ENCODE peak calls at places on chromosomes 16 and 17, in eight cellular contexts. R, A, I, X, M, E, S and F are unnamed samples.

GRCh38 chr16:81945665-81946064 is 65.6 kb downstream of the SDR42E1 start:
- DNase-seq in E (no peak), I (no peak), R (no peak), X (peak; percentile 33), M (no peak), S (no peak), A (no peak), F (no peak)

GRCh38 chr16:27174007-27174406 is 29.3 kb upstream of the KDM8 start:
- DNase-seq in M (no peak), R (no peak), E (no peak), X (no peak), I (no peak), S (no peak), A (peak; percentile 13), F (peak; percentile 44)

GRCh38 chr16:71201556-71201955 is 29.0 kb downstream of the HYDIN start:
- DNase-seq in X (no peak), I (no peak), A (no peak), R (no peak), M (no peak), S (no peak), E (no peak), F (no peak)

GRCh38 chr16:63947022-63947421 is 1174.8 kb downstream of the CDH11 start:
- DNase-seq in S (no peak), X (no peak), E (no peak), A (no peak), M (no peak), I (no peak), R (no peak), F (no peak)

GRCh38 chr17:78974635-78975591 is 4.8 kb downstream of the LGALS3BP start:
- DNase-seq in A (no peak), R (peak; percentile 79), I (peak; percentile 40), E (peak; percentile 38), X (peak; percentile 46), M (no peak), S (peak; percentile 79), F (peak; percentile 90)

GRCh38 chr17:58679263-58680037 is 12.4 kb downstream of the TEX14 start:
- DNase-seq in X (peak; percentile 47), A (no peak), R (peak; percentile 62), S (no peak), I (no peak), M (no peak), E (no peak), F (no peak)

GRCh38 chr16:14331020-14331419 is 259.9 kb downstream of the MRTFB start:
- DNase-seq in S (no peak), A (no peak), I (no peak), X (no peak), R (no peak), E (no peak), M (no peak), F (no peak)

GRCh38 chr16:83305092-83305491 is 502.7 kb upstream of the HSBP1 start:
- DNase-seq in A (no peak), I (peak; percentile 91), E (no peak), R (peak; percentile 22), S (no peak), M (no peak), X (peak; percentile 92), F (no peak)

GRCh38 chr17:58779446-58779845 is 23.8 kb downstream of the PPM1E start:
- DNase-seq in R (no peak), X (no peak), I (no peak), E (no peak), M (no peak), S (no peak), A (no peak), F (no peak)